ENCODE peak calls at places on chromosomes 16 and 17, in five cellular contexts. One of them, this sample, is unnamed.

GRCh38 chr17:50109785-50110184 is 14.6 kb downstream of the PDK2 start:
- DNase-seq in HCT116: no peak
- DNase-seq in A549: no peak
- DNase-seq in BE2C: no peak
- DNase-seq in breast epithelium: no peak
- DNase-seq in this sample: no peak

GRCh38 chr16:24822542-24822941 is 23.2 kb upstream of the SLC5A11 start:
- DNase-seq in HCT116: no peak
- DNase-seq in A549: no peak
- DNase-seq in BE2C: no peak
- DNase-seq in breast epithelium: no peak
- DNase-seq in this sample: no peak

GRCh38 chr16:11605564-11605886 is 18.8 kb upstream of the LITAF start:
- DNase-seq in HCT116: no peak
- DNase-seq in A549: no peak
- DNase-seq in BE2C: no peak
- DNase-seq in breast epithelium: no peak
- DNase-seq in this sample: no peak

GRCh38 chr17:2852729-2853110 is 56.5 kb downstream of the RAP1GAP2 start:
- DNase-seq in HCT116: no peak
- DNase-seq in A549: no peak
- DNase-seq in BE2C: peak; percentile 42
- DNase-seq in breast epithelium: no peak
- DNase-seq in this sample: no peak

GRCh38 chr17:5485270-5486205 is at the start of gene DERL2:
- DNase-seq in HCT116: no peak
- DNase-seq in A549: peak; percentile 63
- DNase-seq in BE2C: no peak
- DNase-seq in breast epithelium: no peak
- DNase-seq in this sample: no peak

GRCh38 chr17:40886090-40886489 is 1.0 kb upstream of the KRT20 start:
- DNase-seq in HCT116: no peak
- DNase-seq in A549: no peak
- DNase-seq in BE2C: no peak
- DNase-seq in breast epithelium: no peak
- DNase-seq in this sample: no peak

GRCh38 chr16:81415757-81416156 is 28.9 kb upstream of the CMIP start:
- DNase-seq in HCT116: no peak
- DNase-seq in A549: no peak
- DNase-seq in BE2C: no peak
- DNase-seq in breast epithelium: no peak
- DNase-seq in this sample: no peak

GRCh38 chr17:4914009-4914408 is 11.1 kb upstream of the CHRNE start:
- DNase-seq in HCT116: no peak
- DNase-seq in A549: no peak
- DNase-seq in BE2C: no peak
- DNase-seq in breast epithelium: no peak
- DNase-seq in this sample: no peak

GRCh38 chr17:65123757-65124675 is 13.2 kb upstream of the RGS9 start:
- DNase-seq in HCT116: no peak
- DNase-seq in A549: peak; percentile 33
- DNase-seq in BE2C: no peak
- DNase-seq in breast epithelium: no peak
- DNase-seq in this sample: no peak

GRCh38 chr16:49523435-49524159 is 150.0 kb downstream of the C16orf78 start:
- DNase-seq in HCT116: no peak
- DNase-seq in A549: no peak
- DNase-seq in BE2C: no peak
- DNase-seq in breast epithelium: no peak
- DNase-seq in this sample: no peak

GRCh38 chr17:17264430-17264829 is 16.6 kb downstream of the COPS3 start:
- DNase-seq in HCT116: no peak
- DNase-seq in A549: no peak
- DNase-seq in BE2C: no peak
- DNase-seq in breast epithelium: no peak
- DNase-seq in this sample: no peak

GRCh38 chr17:28716740-28717577 is 709 bp downstream of the RAB34 start:
- DNase-seq in HCT116: no peak
- DNase-seq in A549: peak; percentile 55
- DNase-seq in BE2C: no peak
- DNase-seq in breast epithelium: no peak
- DNase-seq in this sample: no peak

GRCh38 chr17:62899349-62899748 is 66.7 kb upstream of the TANC2 start:
- DNase-seq in HCT116: no peak
- DNase-seq in A549: no peak
- DNase-seq in BE2C: no peak
- DNase-seq in breast epithelium: no peak
- DNase-seq in this sample: no peak

GRCh38 chr16:20393801-20394637 is 10.5 kb downstream of the PDILT start:
- DNase-seq in HCT116: no peak
- DNase-seq in A549: no peak
- DNase-seq in BE2C: no peak
- DNase-seq in breast epithelium: no peak
- DNase-seq in this sample: no peak

GRCh38 chr17:28574536-28574935 is 2.2 kb downstream of the ALDOC start:
- DNase-seq in HCT116: no peak
- DNase-seq in A549: peak; percentile 41
- DNase-seq in BE2C: no peak
- DNase-seq in breast epithelium: no peak
- DNase-seq in this sample: no peak

GRCh38 chr16:17476414-17477259 is 5.9 kb upstream of the XYLT1 start:
- DNase-seq in HCT116: peak; percentile 47
- DNase-seq in A549: peak; percentile 53
- DNase-seq in BE2C: peak; percentile 45
- DNase-seq in breast epithelium: no peak
- DNase-seq in this sample: no peak

GRCh38 chr17:7806592-7806991 is 27.4 kb upstream of the KDM6B start:
- DNase-seq in HCT116: no peak
- DNase-seq in A549: no peak
- DNase-seq in BE2C: no peak
- DNase-seq in breast epithelium: no peak
- DNase-seq in this sample: no peak

GRCh38 chr17:41013606-41014005 is 4.7 kb upstream of the KRTAP3-1 start:
- DNase-seq in HCT116: no peak
- DNase-seq in A549: no peak
- DNase-seq in BE2C: no peak
- DNase-seq in breast epithelium: no peak
- DNase-seq in this sample: no peak

GRCh38 chr16:73172621-73173312 is 124.8 kb upstream of the ZFHX3 start:
- DNase-seq in HCT116: no peak
- DNase-seq in A549: no peak
- DNase-seq in BE2C: peak; percentile 79
- DNase-seq in breast epithelium: peak; percentile 71
- DNase-seq in this sample: no peak

GRCh38 chr17:59762022-59762825 is 54.8 kb downstream of the VMP1 start:
- DNase-seq in HCT116: peak; percentile 75
- DNase-seq in A549: peak; percentile 59
- DNase-seq in BE2C: no peak
- DNase-seq in breast epithelium: no peak
- DNase-seq in this sample: no peak

GRCh38 chr16:85611205-85611454 is 2.0 kb upstream of the GSE1 start:
- DNase-seq in HCT116: no peak
- DNase-seq in A549: peak; percentile 62
- DNase-seq in BE2C: peak; percentile 52
- DNase-seq in breast epithelium: no peak
- DNase-seq in this sample: no peak

GRCh38 chr17:19883537-19884215 is 15.9 kb upstream of the ULK2 start:
- DNase-seq in HCT116: no peak
- DNase-seq in A549: no peak
- DNase-seq in BE2C: no peak
- DNase-seq in breast epithelium: no peak
- DNase-seq in this sample: no peak

GRCh38 chr17:57784226-57784895 is 39.3 kb upstream of the CCDC182 start:
- DNase-seq in HCT116: no peak
- DNase-seq in A549: no peak
- DNase-seq in BE2C: no peak
- DNase-seq in breast epithelium: no peak
- DNase-seq in this sample: no peak

GRCh38 chr16:69325784-69326171 is 4.6 kb downstream of the PDF start:
- DNase-seq in HCT116: no peak
- DNase-seq in A549: no peak
- DNase-seq in BE2C: no peak
- DNase-seq in breast epithelium: no peak
- DNase-seq in this sample: peak; percentile 38

GRCh38 chr16:80836846-80837245 is 32.4 kb upstream of the CDYL2 start:
- DNase-seq in HCT116: no peak
- DNase-seq in A549: no peak
- DNase-seq in BE2C: no peak
- DNase-seq in breast epithelium: no peak
- DNase-seq in this sample: no peak

GRCh38 chr17:51869387-51869786 is 289.1 kb downstream of the CA10 start:
- DNase-seq in HCT116: no peak
- DNase-seq in A549: peak; percentile 10
- DNase-seq in BE2C: no peak
- DNase-seq in breast epithelium: no peak
- DNase-seq in this sample: no peak

DNA sequence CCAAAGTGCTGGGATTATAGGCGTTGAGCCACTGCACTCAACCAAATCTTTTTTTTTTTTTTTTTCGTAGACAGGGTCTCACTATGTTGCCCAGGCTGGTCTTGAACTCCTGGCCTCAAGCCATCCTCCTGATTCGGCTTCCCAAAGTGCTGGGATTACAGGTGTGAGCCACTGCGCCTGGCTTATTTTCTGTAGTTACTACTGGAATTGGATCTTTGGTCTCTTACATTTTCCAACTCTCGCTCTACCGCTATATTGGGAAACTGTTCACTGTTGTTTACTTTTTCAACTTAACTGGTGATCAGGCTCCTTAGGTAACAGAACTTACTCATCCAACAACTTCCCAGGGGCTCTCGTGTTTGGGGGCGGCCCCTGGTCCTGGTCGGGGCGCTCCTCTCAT is 14.1 kb downstream of the ZNF200 start:
- DNase-seq in HCT116: no peak
- DNase-seq in A549: no peak
- DNase-seq in BE2C: no peak
- DNase-seq in breast epithelium: no peak
- DNase-seq in this sample: no peak
- H3K9me3 ChIP-seq in HCT116: peaks cover 23% of the 10 kb centered on the region
- H3K9me3 ChIP-seq in A549: peaks cover 84% of the 10 kb centered on the region
- H3K9me3 ChIP-seq in BE2C: no peaks in the 10 kb centered on the region
- H3K9me3 ChIP-seq in breast epithelium: peaks cover 55% of the 10 kb centered on the region
- H3K9me3 ChIP-seq in this sample: peaks cover 20% of the 10 kb centered on the region

DNA sequence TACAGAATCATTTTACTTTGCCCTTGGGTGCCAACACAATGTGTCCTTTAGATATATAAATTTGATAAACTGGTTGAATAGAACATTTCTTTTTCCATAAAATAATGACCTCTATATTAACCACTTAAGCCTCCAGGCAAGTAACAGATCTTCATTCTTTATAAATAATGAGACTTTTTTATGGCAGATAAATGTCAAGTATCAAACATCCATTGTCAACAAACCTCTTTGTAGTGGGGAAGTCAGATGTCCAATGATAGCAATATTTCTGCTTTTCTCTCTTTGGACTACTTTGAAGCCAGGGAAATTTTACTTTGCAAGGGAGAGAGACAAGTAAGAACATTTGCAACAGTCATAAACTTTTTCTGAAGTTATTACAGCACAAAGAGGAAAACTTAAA is 841.2 kb downstream of the CDH8 start:
- DNase-seq in HCT116: no peak
- DNase-seq in A549: no peak
- DNase-seq in BE2C: no peak
- DNase-seq in breast epithelium: no peak
- DNase-seq in this sample: no peak
- H3K9me3 ChIP-seq in HCT116: peaks cover 6% of the 10 kb centered on the region
- H3K9me3 ChIP-seq in A549: no peaks in the 10 kb centered on the region
- H3K9me3 ChIP-seq in BE2C: no peaks in the 10 kb centered on the region
- H3K9me3 ChIP-seq in breast epithelium: no peaks in the 10 kb centered on the region
- H3K9me3 ChIP-seq in this sample: no peaks in the 10 kb centered on the region

DNA sequence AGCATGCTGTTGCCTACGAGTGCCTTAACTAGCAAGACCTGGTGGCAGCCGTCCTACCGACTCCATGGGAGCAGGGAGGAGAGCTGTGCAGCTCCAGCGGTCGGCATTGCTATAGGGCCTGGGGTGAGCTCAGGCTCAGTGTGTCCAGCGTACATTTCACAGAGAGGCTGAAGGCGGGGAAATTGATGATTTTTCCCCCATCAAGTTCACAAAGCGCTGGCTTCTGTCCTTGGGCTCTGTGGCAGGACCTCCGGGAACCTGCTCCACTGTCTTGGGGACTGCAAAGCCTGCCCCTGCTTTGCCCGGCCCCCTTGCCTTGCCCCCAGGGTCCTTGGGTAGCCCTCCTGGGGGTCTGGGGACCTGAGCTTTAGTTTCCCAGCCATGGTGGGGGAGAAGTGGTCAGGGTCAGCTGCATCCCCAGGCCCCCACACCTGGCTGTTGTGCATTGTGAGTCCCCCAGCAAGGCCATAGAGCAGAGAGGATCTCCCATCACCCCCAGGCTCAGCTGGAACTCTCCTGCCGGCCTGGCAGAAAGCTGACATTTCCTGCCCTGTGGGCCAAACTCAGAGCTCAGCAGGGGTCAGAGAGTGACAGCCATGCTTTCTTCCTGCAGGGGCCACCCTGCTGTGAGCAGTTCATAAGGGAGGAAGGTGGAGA is 3.9 kb upstream of the KCNJ18 start:
- DNase-seq in HCT116: no peak
- DNase-seq in A549: no peak
- DNase-seq in BE2C: no peak
- DNase-seq in breast epithelium: no peak
- DNase-seq in this sample: no peak
- H3K9me3 ChIP-seq in HCT116: no peaks in the 10 kb centered on the region
- H3K9me3 ChIP-seq in A549: peaks cover 3% of the 10 kb centered on the region
- H3K9me3 ChIP-seq in BE2C: no peaks in the 10 kb centered on the region
- H3K9me3 ChIP-seq in breast epithelium: peaks cover 3% of the 10 kb centered on the region
- H3K9me3 ChIP-seq in this sample: no peaks in the 10 kb centered on the region

DNA sequence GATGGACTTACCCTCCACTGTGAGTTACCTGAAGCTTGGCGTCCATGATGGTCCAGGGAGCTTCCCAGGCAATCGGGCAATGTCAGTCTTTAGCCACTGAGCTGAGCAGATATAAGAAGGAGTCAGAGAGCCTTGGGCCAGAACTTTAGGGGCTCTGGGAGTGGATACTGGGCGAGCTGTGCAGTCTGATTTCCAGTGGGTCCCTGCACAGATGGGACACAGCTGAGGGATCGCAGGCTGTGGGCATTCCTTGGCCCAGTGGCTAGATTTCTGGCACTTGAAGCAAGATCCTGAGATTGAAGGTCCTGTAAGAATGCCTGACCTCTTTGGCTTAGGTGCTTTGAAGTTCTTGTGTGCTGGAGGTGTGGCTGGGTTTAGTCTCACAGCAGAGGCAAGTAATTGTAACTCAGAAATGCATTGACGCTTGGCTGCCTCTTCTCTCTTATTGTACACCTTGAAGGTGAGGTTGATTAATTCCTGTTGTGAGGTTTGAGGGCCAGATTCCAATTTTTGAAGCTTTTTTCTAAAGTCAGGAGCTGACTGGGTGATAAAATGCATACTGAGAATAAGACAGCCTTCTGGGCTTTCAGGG is 2283.8 kb downstream of the TP53TG3F start:
- DNase-seq in HCT116: no peak
- DNase-seq in A549: no peak
- DNase-seq in BE2C: no peak
- DNase-seq in breast epithelium: no peak
- DNase-seq in this sample: no peak
- H3K9me3 ChIP-seq in HCT116: no peaks in the 10 kb centered on the region
- H3K9me3 ChIP-seq in A549: no peaks in the 10 kb centered on the region
- H3K9me3 ChIP-seq in BE2C: no peaks in the 10 kb centered on the region
- H3K9me3 ChIP-seq in breast epithelium: peaks cover 22% of the 10 kb centered on the region
- H3K9me3 ChIP-seq in this sample: no peaks in the 10 kb centered on the region

GRCh38 chr17:26809033-26809432 is 484.9 kb upstream of the WSB1 start:
- DNase-seq in HCT116: peak; percentile 10
- DNase-seq in A549: no peak
- DNase-seq in BE2C: no peak
- DNase-seq in breast epithelium: no peak
- DNase-seq in this sample: no peak
- H3K9me3 ChIP-seq in HCT116: peaks cover 60% of the 10 kb centered on the region
- H3K9me3 ChIP-seq in A549: peaks cover 40% of the 10 kb centered on the region
- H3K9me3 ChIP-seq in BE2C: no peaks in the 10 kb centered on the region
- H3K9me3 ChIP-seq in breast epithelium: peaks cover 37% of the 10 kb centered on the region
- H3K9me3 ChIP-seq in this sample: peaks cover 9% of the 10 kb centered on the region

GRCh38 chr17:12099412-12099811 is 78.7 kb downstream of the MAP2K4 start:
- DNase-seq in HCT116: no peak
- DNase-seq in A549: no peak
- DNase-seq in BE2C: no peak
- DNase-seq in breast epithelium: no peak
- DNase-seq in this sample: no peak
- H3K9me3 ChIP-seq in HCT116: no peaks in the 10 kb centered on the region
- H3K9me3 ChIP-seq in A549: no peaks in the 10 kb centered on the region
- H3K9me3 ChIP-seq in BE2C: no peaks in the 10 kb centered on the region
- H3K9me3 ChIP-seq in breast epithelium: no peaks in the 10 kb centered on the region
- H3K9me3 ChIP-seq in this sample: no peaks in the 10 kb centered on the region

This sample was measured in RWPE2.